ENCODE peak calls at places on chromosomes 13 and 19, in seven cellular contexts. P is Caco-2, X is neural crest cell, S is left ventricle myocardium inferior, H is fibroblast of mammary gland, G is RWPE1, V is heart left ventricle. K is an unnamed sample.

GRCh38 chr13:50089633-50090032 is 74.4 kb downstream of the KCNRG start:
- DNase-seq in P (no peak), V (no peak), X (no peak), S (no peak), H (no peak), G (no peak), K (no peak)

GRCh38 chr13:19927117-19927734 is 31.3 kb upstream of the ZMYM2 start:
- DNase-seq in X (no peak), G (peak), H (peak), S (no peak), V (no peak), P (no peak), K (peak)

GRCh38 chr13:76349700-76350099 is 536.5 kb downstream of the KCTD12 start:
- DNase-seq in G (no peak), P (no peak), S (no peak), H (no peak), X (no peak), V (no peak), K (no peak)

GRCh38 chr19:47699360-47699917 is 13.8 kb upstream of the EHD2 start:
- DNase-seq in X (peak), P (peak), G (peak), H (peak), V (no peak), S (no peak), K (peak)

GRCh38 chr13:105450784-105451183 is 1084.7 kb downstream of the EFNB2 start:
- DNase-seq in P (no peak), S (no peak), G (no peak), X (no peak), V (no peak), H (no peak), K (no peak)

GRCh38 chr13:44458313-44458975 is 84.8 kb downstream of the SERP2 start:
- DNase-seq in S (no peak), V (no peak), H (no peak), P (no peak), G (no peak), X (no peak), K (no peak)

GRCh38 chr19:41784337-41785239 is 11.8 kb upstream of the CEACAM3 start:
- DNase-seq in X (no peak), H (no peak), P (no peak), S (no peak), V (no peak), G (no peak), K (no peak)

GRCh38 chr19:21900401-21900800 is 64.4 kb upstream of the ZNF43 start:
- DNase-seq in G (no peak), V (no peak), X (no peak), S (no peak), H (no peak), P (no peak), K (no peak)

GRCh38 chr19:18185538-18185937 is 7.5 kb upstream of the MPV17L2 start:
- DNase-seq in G (no peak), P (no peak), S (no peak), X (no peak), V (no peak), H (no peak), K (no peak)

GRCh38 chr13:104534847-104535246 is 1468.6 kb upstream of the SLC10A2 start:
- DNase-seq in S (no peak), G (no peak), V (no peak), P (peak), X (no peak), H (no peak), K (peak)

GRCh38 chr19:17402982-17403855 is 2.2 kb downstream of the BST2 start:
- DNase-seq in X (peak), P (no peak), G (peak), H (no peak), V (no peak), S (no peak), K (peak)

DNA sequence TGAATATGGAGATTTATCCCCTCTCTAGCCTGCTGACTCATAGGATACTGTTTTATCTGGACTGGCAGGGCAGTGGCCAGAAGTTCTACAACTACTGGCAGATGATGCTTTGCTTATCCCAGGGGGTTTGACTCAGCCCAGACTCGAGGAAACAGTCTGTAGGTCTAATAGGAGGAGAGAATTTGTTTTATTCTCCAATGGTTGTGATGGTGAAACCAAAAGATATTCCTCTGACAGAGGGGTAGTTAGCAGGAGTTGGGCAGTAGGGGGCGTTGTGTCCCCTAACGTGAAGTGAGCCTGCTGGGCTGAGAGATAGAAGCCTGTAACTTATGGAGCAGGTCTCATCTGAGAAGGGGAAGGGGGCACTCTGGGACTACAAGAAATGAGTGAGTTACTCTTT is 74.9 kb downstream of the WTIP start:
- DNase-seq in X (peak), G (no peak), V (no peak), P (peak), S (no peak), H (peak), K (peak)
- TF ChIP-seq CTCF in X (peak), G (no peak), V (peak), P (peak), S (peak), H (peak), K (peak)

GRCh38 chr19:3357731-3358391 is 8.5 kb upstream of the NFIC start:
- DNase-seq in X (no peak), P (no peak), S (no peak), G (no peak), V (no peak), H (no peak), K (no peak)
- TF ChIP-seq CTCF in X (no peak), P (no peak), S (no peak), G (no peak), V (no peak), H (no peak), K (no peak)

GRCh38 chr19:3186891-3187661 is 1.3 kb downstream of the NCLN start:
- DNase-seq in G (no peak), H (peak), X (no peak), P (no peak), V (no peak), S (no peak), K (no peak)

GRCh38 chr19:3186377-3186688 is 603 bp downstream of the NCLN start:
- DNase-seq in V (no peak), P (no peak), H (peak), X (no peak), S (no peak), G (no peak), K (no peak)

GRCh38 chr19:3183721-3184641 is 1.7 kb upstream of the NCLN start:
- DNase-seq in S (no peak), P (no peak), V (no peak), G (no peak), H (no peak), X (no peak), K (no peak)

GRCh38 chr19:3184847-3185481 is 766 bp upstream of the NCLN start:
- DNase-seq in H (no peak), G (peak), S (peak), X (no peak), P (peak), V (peak), K (no peak)

DNA sequence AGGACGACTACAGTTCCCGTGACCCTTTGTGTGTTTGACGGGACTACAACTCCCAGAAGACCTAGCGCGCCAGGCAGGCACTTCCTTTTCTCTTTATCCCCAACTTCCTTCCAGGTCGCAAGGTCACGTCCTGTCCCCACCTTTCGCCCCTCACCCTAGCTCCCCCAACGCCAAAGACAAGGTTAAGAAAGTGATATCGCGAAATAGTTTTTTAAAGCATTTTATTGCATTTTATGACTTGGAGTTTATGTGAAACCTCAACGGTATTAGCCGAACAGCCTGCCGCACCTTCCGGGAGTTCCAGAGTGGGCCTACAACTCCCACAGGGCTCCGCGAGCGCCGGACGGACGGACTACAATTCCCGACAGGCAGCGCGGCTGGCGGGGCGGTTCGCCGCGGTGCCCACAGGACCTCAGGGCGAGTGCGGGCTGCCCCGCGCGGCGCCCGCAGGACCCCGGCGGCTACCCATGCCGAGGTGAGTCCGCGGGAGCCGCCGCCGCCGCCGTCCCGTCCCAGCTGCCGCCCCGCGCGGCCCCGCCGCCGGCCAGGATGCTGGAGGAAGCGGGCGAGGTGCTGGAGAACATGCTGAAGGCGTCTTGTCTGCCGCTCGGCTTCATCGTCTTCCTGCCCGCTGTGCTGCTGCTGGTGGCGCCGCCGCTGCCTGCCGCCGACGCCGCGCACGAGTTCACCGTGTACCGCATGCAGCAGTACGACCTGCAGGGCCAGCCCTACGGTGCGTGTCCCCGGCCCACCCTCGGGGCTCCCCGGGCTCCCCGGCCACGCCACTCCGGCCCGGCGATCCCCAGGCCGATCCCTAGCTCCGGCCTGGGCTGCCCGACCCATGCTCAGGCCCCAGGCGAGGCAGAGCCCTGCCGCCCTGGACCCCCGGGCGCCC is at the start of gene NCLN:
- DNase-seq in V (peak), S (peak), G (peak), H (peak), P (peak), X (peak), K (peak)
- TF ChIP-seq CTCF in V (no peak), S (no peak), G (no peak), H (no peak), P (no peak), X (no peak), K (no peak)

GRCh38 chr19:12866416-12867119 is 14.7 kb downstream of the DNASE2 start:
- DNase-seq in H (no peak), V (no peak), P (no peak), G (no peak), S (no peak), X (no peak), K (no peak)

GRCh38 chr19:12868540-12869112 is 12.6 kb downstream of the DNASE2 start:
- DNase-seq in G (peak), V (no peak), S (no peak), H (no peak), X (no peak), P (peak), K (peak)

GRCh38 chr19:12864721-12865715 is 16.2 kb downstream of the DNASE2 start:
- DNase-seq in V (no peak), P (no peak), G (no peak), X (no peak), S (no peak), H (no peak), K (no peak)

GRCh38 chr19:12865746-12866415 is 15.4 kb downstream of the DNASE2 start:
- DNase-seq in P (no peak), X (no peak), G (no peak), V (no peak), S (no peak), H (no peak), K (no peak)

GRCh38 chr19:12867120-12868099 is 13.8 kb downstream of the DNASE2 start:
- DNase-seq in S (no peak), X (peak), H (peak), G (peak), P (peak), V (peak), K (peak)
- TF ChIP-seq CTCF in S (no peak), X (no peak), H (no peak), G (no peak), P (no peak), V (no peak), K (no peak)

GRCh38 chr13:94682229-94682628 is 30.1 kb downstream of the SOX21 start:
- DNase-seq in V (no peak), H (no peak), P (no peak), S (no peak), X (no peak), G (no peak), K (no peak)
- TF ChIP-seq CTCF in V (no peak), H (no peak), P (no peak), S (no peak), X (no peak), G (no peak), K (no peak)

DNA sequence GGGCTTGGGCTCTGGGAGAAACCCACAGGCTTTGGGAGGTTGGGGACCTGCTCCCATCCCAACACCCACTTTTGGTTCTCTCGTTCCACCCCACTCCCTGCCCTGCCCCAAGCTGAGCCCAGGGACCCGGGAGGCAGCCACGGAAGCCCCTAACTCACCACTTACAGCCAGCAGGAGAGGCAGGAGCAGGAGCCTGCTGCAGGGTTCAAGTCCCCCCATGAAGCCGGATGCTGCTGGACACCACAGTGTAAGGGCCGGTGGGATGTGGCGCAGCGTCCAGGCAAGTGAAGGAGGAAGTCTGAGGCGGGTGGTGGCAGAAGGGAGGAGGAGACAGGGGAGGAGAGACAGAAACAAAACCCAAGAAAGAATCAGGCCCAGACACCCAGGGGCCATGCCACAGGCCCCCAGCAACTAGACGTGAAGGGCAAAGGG is at the start of gene TYROBP:
- DNase-seq in P (no peak), X (no peak), V (peak), H (no peak), G (no peak), S (peak), K (no peak)
- TF ChIP-seq CTCF in P (no peak), X (no peak), V (no peak), H (no peak), G (no peak), S (no peak), K (no peak)

DNA sequence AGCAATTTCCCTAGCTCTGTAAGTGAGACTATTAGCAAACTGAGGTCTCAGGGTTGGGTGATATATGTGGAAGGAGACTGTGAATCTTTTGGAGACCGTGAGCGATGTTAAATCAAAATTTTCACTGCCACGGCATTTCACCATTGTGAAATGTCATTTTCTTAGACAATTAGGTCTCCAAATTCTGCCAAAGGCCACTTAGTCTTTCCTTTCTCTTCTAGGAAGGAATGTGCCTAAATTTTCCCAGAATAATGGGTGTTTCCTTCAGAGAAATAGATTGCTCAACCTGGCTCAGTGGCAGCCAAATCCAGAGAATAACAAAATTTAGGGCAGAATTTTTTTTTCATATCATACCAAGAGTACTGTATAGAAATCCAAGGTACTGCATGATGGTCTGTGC is 64.5 kb upstream of the SCEL start:
- DNase-seq in V (no peak), H (no peak), S (no peak), P (no peak), G (no peak), X (no peak), K (no peak)
- TF ChIP-seq CTCF in V (no peak), H (no peak), S (no peak), P (no peak), G (no peak), X (no peak), K (no peak)

GRCh38 chr19:58575183-58576041 is 2.3 kb upstream of the MZF1 start:
- DNase-seq in P (peak), X (peak), V (peak), G (peak), S (peak), H (peak), K (peak)
- TF ChIP-seq CTCF in P (no peak), X (no peak), V (no peak), G (no peak), S (peak), H (no peak), K (no peak)